ENCODE peak calls at places on chromosomes 7 and 10, in six cellular contexts. J, K, O, Q, S and G are unnamed samples.

GRCh38 chr7:25069900-25070443 is 55.1 kb downstream of the CYCS start:
- DNase-seq in J (peak), K (peak), O (peak), Q (peak), S (peak), G (peak)

GRCh38 chr7:1940402-1940786 is 270.3 kb downstream of the ELFN1 start:
- DNase-seq in J (peak), K (no peak), O (peak), Q (peak), S (peak), G (no peak)

GRCh38 chr10:84308021-84308420 is 20.4 kb upstream of the CCSER2 start:
- DNase-seq in J (no peak), K (no peak), O (no peak), Q (no peak), S (no peak), G (no peak)

GRCh38 chr7:140899883-140900282 is 24.8 kb downstream of the BRAF start:
- DNase-seq in J (no peak), K (no peak), O (no peak), Q (no peak), S (no peak), G (peak)

GRCh38 chr10:128921389-128922022 is 545.5 kb upstream of the MGMT start:
- DNase-seq in J (no peak), K (no peak), O (no peak), Q (no peak), S (no peak), G (no peak)

GRCh38 chr7:66696774-66697191 is 43.8 kb upstream of the RABGEF1 start:
- DNase-seq in J (no peak), K (no peak), O (no peak), Q (no peak), S (peak), G (peak)

GRCh38 chr7:116985575-116985974 is 32.3 kb downstream of the ST7 start:
- DNase-seq in J (no peak), K (no peak), O (no peak), Q (no peak), S (no peak), G (no peak)

GRCh38 chr10:100970076-100970913 is 991 bp downstream of the SEMA4G start:
- DNase-seq in J (peak), K (peak), O (no peak), Q (no peak), S (no peak), G (no peak)

GRCh38 chr10:5323446-5323845 is 41.3 kb upstream of the UCN3 start:
- DNase-seq in J (no peak), K (no peak), O (no peak), Q (no peak), S (no peak), G (no peak)

GRCh38 chr10:104449402-104449801 is 95.8 kb downstream of the CFAP58 start:
- DNase-seq in J (no peak), K (no peak), O (peak), Q (no peak), S (peak), G (no peak)

GRCh38 chr10:71621783-71622526 is 97.6 kb downstream of the C10orf105 start:
- DNase-seq in J (no peak), K (no peak), O (peak), Q (no peak), S (peak), G (peak)

GRCh38 chr7:101308245-101309085 is 13.1 kb downstream of the IFT22 start:
- DNase-seq in J (peak), K (peak), O (peak), Q (no peak), S (no peak), G (peak)

GRCh38 chr10:62249974-62250373 is 18.7 kb downstream of the RTKN2 start:
- DNase-seq in J (no peak), K (no peak), O (no peak), Q (no peak), S (no peak), G (no peak)

GRCh38 chr10:5873515-5873995 is 16.1 kb downstream of the ANKRD16 start:
- DNase-seq in J (peak), K (peak), O (peak), Q (peak), S (peak), G (peak)

GRCh38 chr10:110007171-110007700 is 548 bp upstream of the ADD3 start:
- DNase-seq in J (no peak), K (peak), O (no peak), Q (no peak), S (peak), G (no peak)

GRCh38 chr7:2722591-2722990 is 34.6 kb downstream of the AMZ1 start:
- DNase-seq in J (no peak), K (no peak), O (no peak), Q (no peak), S (no peak), G (no peak)

GRCh38 chr10:121576139-121576538 is 22.1 kb downstream of the FGFR2 start:
- DNase-seq in J (no peak), K (no peak), O (no peak), Q (no peak), S (no peak), G (no peak)

GRCh38 chr7:539731-540411 is 20.2 kb upstream of the PDGFA start:
- DNase-seq in J (no peak), K (peak), O (peak), Q (no peak), S (peak), G (peak)

GRCh38 chr10:12332572-12333381 is 16.6 kb upstream of the CAMK1D start:
- DNase-seq in J (no peak), K (no peak), O (no peak), Q (no peak), S (no peak), G (no peak)

GRCh38 chr7:318476-319266 is 28.7 kb downstream of the FOXL3 start:
- DNase-seq in J (no peak), K (no peak), O (no peak), Q (no peak), S (no peak), G (no peak)

GRCh38 chr10:5527332-5528200 is 2.8 kb downstream of the CALML3 start:
- DNase-seq in J (no peak), K (no peak), O (no peak), Q (no peak), S (no peak), G (no peak)

GRCh38 chr10:14282271-14282670 is 48.5 kb downstream of the FRMD4A start:
- DNase-seq in J (no peak), K (no peak), O (no peak), Q (no peak), S (no peak), G (no peak)

GRCh38 chr10:30491204-30491603 is 57.2 kb downstream of the MAP3K8 start:
- DNase-seq in J (no peak), K (no peak), O (no peak), Q (no peak), S (peak), G (no peak)

GRCh38 chr7:36564500-36564899 is 159.8 kb downstream of the AOAH start:
- DNase-seq in J (no peak), K (no peak), O (no peak), Q (no peak), S (no peak), G (no peak)

GRCh38 chr10:484441-484924 is 205.0 kb downstream of the DIP2C start:
- DNase-seq in J (no peak), K (no peak), O (peak), Q (peak), S (peak), G (peak)

GRCh38 chr7:22985436-22985835 is 28.5 kb downstream of the HYCC1 start:
- DNase-seq in J (no peak), K (no peak), O (no peak), Q (no peak), S (no peak), G (no peak)

GRCh38 chr7:24819916-24820689 is 62.8 kb upstream of the GSDME start:
- DNase-seq in J (peak), K (peak), O (peak), Q (peak), S (peak), G (peak)

GRCh38 chr7:91929463-91929862 is 11.2 kb upstream of the AKAP9 start:
- DNase-seq in J (no peak), K (no peak), O (no peak), Q (no peak), S (no peak), G (no peak)

GRCh38 chr10:31602541-31603244 is 283.7 kb downstream of the ZEB1 start:
- DNase-seq in J (no peak), K (peak), O (peak), Q (no peak), S (peak), G (peak)

GRCh38 chr10:58266826-58267712 is 625 bp downstream of the IPMK start:
- DNase-seq in J (peak), K (no peak), O (peak), Q (peak), S (peak), G (peak)

GRCh38 chr10:97109562-97109961 is 76.2 kb downstream of the SLIT1 start:
- DNase-seq in J (no peak), K (no peak), O (no peak), Q (no peak), S (no peak), G (no peak)

GRCh38 chr7:100865372-100865911 is 1.7 kb upstream of the TRIP6 start:
- DNase-seq in J (peak), K (no peak), O (peak), Q (no peak), S (peak), G (no peak)

GRCh38 chr7:96669812-96670211 is 39.8 kb downstream of the SEM1 start:
- DNase-seq in J (no peak), K (no peak), O (no peak), Q (no peak), S (no peak), G (no peak)

GRCh38 chr10:132485391-132485790 is 52.2 kb upstream of the INPP5A start:
- DNase-seq in J (no peak), K (no peak), O (no peak), Q (no peak), S (no peak), G (no peak)

GRCh38 chr7:106957766-106958165 is 86.7 kb upstream of the PRKAR2B start:
- DNase-seq in J (no peak), K (no peak), O (no peak), Q (no peak), S (no peak), G (no peak)